ENCODE peak calls at places on chromosomes 16 and 17, in ten cellular contexts. One of them, this sample, is unnamed.

GRCh38 chr16:87406495-87407088 is 14.5 kb downstream of the MAP1LC3B start:
- DNase-seq in fibroblast of the aortic adventitia: no peak
- DNase-seq in BJ: no peak
- DNase-seq in fibroblast of mammary gland: no peak
- DNase-seq in stimulated activated CD4-positive, alpha-beta T cell treated with anti-CD3 and anti-CD28 coated beads, Interleukin-4, amount 100 ng/mL, for 24 hours: no peak
- DNase-seq in lung microvascular endothelial cell: no peak
- DNase-seq in SW480: peak; percentile 41
- DNase-seq in C1 segment of cervical spinal cord: no peak
- DNase-seq in AG09309: no peak
- DNase-seq in activated CD4-positive, alpha-beta T cell treated with anti-CD3 and anti-CD28 coated beads for 48 hours: no peak
- DNase-seq in this sample: no peak

GRCh38 chr16:84382396-84382795 is 14.1 kb downstream of the ATP2C2 start:
- DNase-seq in fibroblast of the aortic adventitia: no peak
- DNase-seq in BJ: no peak
- DNase-seq in fibroblast of mammary gland: no peak
- DNase-seq in stimulated activated CD4-positive, alpha-beta T cell treated with anti-CD3 and anti-CD28 coated beads, Interleukin-4, amount 100 ng/mL, for 24 hours: no peak
- DNase-seq in lung microvascular endothelial cell: no peak
- DNase-seq in SW480: no peak
- DNase-seq in C1 segment of cervical spinal cord: no peak
- DNase-seq in AG09309: no peak
- DNase-seq in activated CD4-positive, alpha-beta T cell treated with anti-CD3 and anti-CD28 coated beads for 48 hours: no peak
- DNase-seq in this sample: no peak

GRCh38 chr17:38798614-38799500 is 499 bp downstream of the PIP4K2B start:
- DNase-seq in fibroblast of the aortic adventitia: peak; percentile 42
- DNase-seq in BJ: no peak
- DNase-seq in fibroblast of mammary gland: peak; percentile 37
- DNase-seq in stimulated activated CD4-positive, alpha-beta T cell treated with anti-CD3 and anti-CD28 coated beads, Interleukin-4, amount 100 ng/mL, for 24 hours: peak; percentile 52
- DNase-seq in lung microvascular endothelial cell: peak; percentile 62
- DNase-seq in SW480: peak; percentile 52
- DNase-seq in C1 segment of cervical spinal cord: peak; percentile 71
- DNase-seq in AG09309: no peak
- DNase-seq in activated CD4-positive, alpha-beta T cell treated with anti-CD3 and anti-CD28 coated beads for 48 hours: peak; percentile 67
- DNase-seq in this sample: peak; percentile 46

GRCh38 chr17:13067629-13068303 is 49.9 kb upstream of the ELAC2 start:
- DNase-seq in fibroblast of the aortic adventitia: no peak
- DNase-seq in BJ: no peak
- DNase-seq in fibroblast of mammary gland: peak; percentile 15
- DNase-seq in stimulated activated CD4-positive, alpha-beta T cell treated with anti-CD3 and anti-CD28 coated beads, Interleukin-4, amount 100 ng/mL, for 24 hours: no peak
- DNase-seq in lung microvascular endothelial cell: no peak
- DNase-seq in SW480: no peak
- DNase-seq in C1 segment of cervical spinal cord: no peak
- DNase-seq in AG09309: no peak
- DNase-seq in activated CD4-positive, alpha-beta T cell treated with anti-CD3 and anti-CD28 coated beads for 48 hours: no peak
- DNase-seq in this sample: no peak

GRCh38 chr17:39208893-39209292 is 8.8 kb downstream of the RPL19 start:
- DNase-seq in fibroblast of the aortic adventitia: no peak
- DNase-seq in BJ: no peak
- DNase-seq in fibroblast of mammary gland: no peak
- DNase-seq in stimulated activated CD4-positive, alpha-beta T cell treated with anti-CD3 and anti-CD28 coated beads, Interleukin-4, amount 100 ng/mL, for 24 hours: no peak
- DNase-seq in lung microvascular endothelial cell: no peak
- DNase-seq in SW480: no peak
- DNase-seq in C1 segment of cervical spinal cord: no peak
- DNase-seq in AG09309: no peak
- DNase-seq in activated CD4-positive, alpha-beta T cell treated with anti-CD3 and anti-CD28 coated beads for 48 hours: peak; percentile 45
- DNase-seq in this sample: no peak

GRCh38 chr16:14043278-14043677 is 27.8 kb upstream of the MRTFB start:
- DNase-seq in fibroblast of the aortic adventitia: no peak
- DNase-seq in BJ: no peak
- DNase-seq in fibroblast of mammary gland: no peak
- DNase-seq in stimulated activated CD4-positive, alpha-beta T cell treated with anti-CD3 and anti-CD28 coated beads, Interleukin-4, amount 100 ng/mL, for 24 hours: no peak
- DNase-seq in lung microvascular endothelial cell: no peak
- DNase-seq in SW480: no peak
- DNase-seq in C1 segment of cervical spinal cord: no peak
- DNase-seq in AG09309: no peak
- DNase-seq in activated CD4-positive, alpha-beta T cell treated with anti-CD3 and anti-CD28 coated beads for 48 hours: no peak
- DNase-seq in this sample: no peak

GRCh38 chr16:50815382-50815781 is 73.5 kb downstream of the CYLD start:
- DNase-seq in fibroblast of the aortic adventitia: no peak
- DNase-seq in BJ: no peak
- DNase-seq in fibroblast of mammary gland: no peak
- DNase-seq in stimulated activated CD4-positive, alpha-beta T cell treated with anti-CD3 and anti-CD28 coated beads, Interleukin-4, amount 100 ng/mL, for 24 hours: no peak
- DNase-seq in lung microvascular endothelial cell: no peak
- DNase-seq in SW480: no peak
- DNase-seq in C1 segment of cervical spinal cord: no peak
- DNase-seq in AG09309: no peak
- DNase-seq in activated CD4-positive, alpha-beta T cell treated with anti-CD3 and anti-CD28 coated beads for 48 hours: no peak
- DNase-seq in this sample: no peak

GRCh38 chr17:21375757-21376584 is at the start of gene KCNJ12:
- DNase-seq in fibroblast of the aortic adventitia: no peak
- DNase-seq in BJ: no peak
- DNase-seq in fibroblast of mammary gland: no peak
- DNase-seq in stimulated activated CD4-positive, alpha-beta T cell treated with anti-CD3 and anti-CD28 coated beads, Interleukin-4, amount 100 ng/mL, for 24 hours: no peak
- DNase-seq in lung microvascular endothelial cell: peak; percentile 16
- DNase-seq in SW480: peak; percentile 49
- DNase-seq in C1 segment of cervical spinal cord: no peak
- DNase-seq in AG09309: no peak
- DNase-seq in activated CD4-positive, alpha-beta T cell treated with anti-CD3 and anti-CD28 coated beads for 48 hours: no peak
- DNase-seq in this sample: peak; percentile 39

GRCh38 chr16:80285089-80285488 is 255.7 kb upstream of the DYNLRB2 start:
- DNase-seq in fibroblast of the aortic adventitia: peak; percentile 25
- DNase-seq in BJ: peak; percentile 87
- DNase-seq in fibroblast of mammary gland: peak; percentile 75
- DNase-seq in stimulated activated CD4-positive, alpha-beta T cell treated with anti-CD3 and anti-CD28 coated beads, Interleukin-4, amount 100 ng/mL, for 24 hours: no peak
- DNase-seq in lung microvascular endothelial cell: peak; percentile 17
- DNase-seq in SW480: peak; percentile 30
- DNase-seq in C1 segment of cervical spinal cord: no peak
- DNase-seq in AG09309: no peak
- DNase-seq in activated CD4-positive, alpha-beta T cell treated with anti-CD3 and anti-CD28 coated beads for 48 hours: no peak
- DNase-seq in this sample: peak; percentile 82

GRCh38 chr17:83176272-83176955 is 97.0 kb downstream of the METRNL start:
- DNase-seq in fibroblast of the aortic adventitia: no peak
- DNase-seq in BJ: no peak
- DNase-seq in fibroblast of mammary gland: no peak
- DNase-seq in stimulated activated CD4-positive, alpha-beta T cell treated with anti-CD3 and anti-CD28 coated beads, Interleukin-4, amount 100 ng/mL, for 24 hours: peak; percentile 0
- DNase-seq in lung microvascular endothelial cell: no peak
- DNase-seq in SW480: no peak
- DNase-seq in C1 segment of cervical spinal cord: no peak
- DNase-seq in AG09309: no peak
- DNase-seq in activated CD4-positive, alpha-beta T cell treated with anti-CD3 and anti-CD28 coated beads for 48 hours: no peak
- DNase-seq in this sample: no peak

GRCh38 chr16:64121473-64121872 is 1000.4 kb downstream of the CDH11 start:
- DNase-seq in fibroblast of the aortic adventitia: no peak
- DNase-seq in BJ: peak; percentile 33
- DNase-seq in fibroblast of mammary gland: peak; percentile 80
- DNase-seq in stimulated activated CD4-positive, alpha-beta T cell treated with anti-CD3 and anti-CD28 coated beads, Interleukin-4, amount 100 ng/mL, for 24 hours: no peak
- DNase-seq in lung microvascular endothelial cell: no peak
- DNase-seq in SW480: peak; percentile 32
- DNase-seq in C1 segment of cervical spinal cord: no peak
- DNase-seq in AG09309: peak; percentile 82
- DNase-seq in activated CD4-positive, alpha-beta T cell treated with anti-CD3 and anti-CD28 coated beads for 48 hours: no peak
- DNase-seq in this sample: peak; percentile 11

GRCh38 chr16:12639044-12639443 is 164.6 kb downstream of the CPPED1 start:
- DNase-seq in fibroblast of the aortic adventitia: no peak
- DNase-seq in BJ: peak; percentile 6
- DNase-seq in fibroblast of mammary gland: peak; percentile 77
- DNase-seq in stimulated activated CD4-positive, alpha-beta T cell treated with anti-CD3 and anti-CD28 coated beads, Interleukin-4, amount 100 ng/mL, for 24 hours: no peak
- DNase-seq in lung microvascular endothelial cell: peak; percentile 16
- DNase-seq in SW480: no peak
- DNase-seq in C1 segment of cervical spinal cord: no peak
- DNase-seq in AG09309: peak; percentile 18
- DNase-seq in activated CD4-positive, alpha-beta T cell treated with anti-CD3 and anti-CD28 coated beads for 48 hours: no peak
- DNase-seq in this sample: peak; percentile 75

GRCh38 chr17:5667871-5668270 is 83.6 kb upstream of the NLRP1 start:
- DNase-seq in fibroblast of the aortic adventitia: no peak
- DNase-seq in BJ: no peak
- DNase-seq in fibroblast of mammary gland: peak; percentile 11
- DNase-seq in stimulated activated CD4-positive, alpha-beta T cell treated with anti-CD3 and anti-CD28 coated beads, Interleukin-4, amount 100 ng/mL, for 24 hours: no peak
- DNase-seq in lung microvascular endothelial cell: peak; percentile 24
- DNase-seq in SW480: peak; percentile 46
- DNase-seq in C1 segment of cervical spinal cord: no peak
- DNase-seq in AG09309: no peak
- DNase-seq in activated CD4-positive, alpha-beta T cell treated with anti-CD3 and anti-CD28 coated beads for 48 hours: no peak
- DNase-seq in this sample: peak; percentile 28

GRCh38 chr16:58614860-58615259 is 14.8 kb downstream of the CNOT1 start:
- DNase-seq in fibroblast of the aortic adventitia: no peak
- DNase-seq in BJ: no peak
- DNase-seq in fibroblast of mammary gland: no peak
- DNase-seq in stimulated activated CD4-positive, alpha-beta T cell treated with anti-CD3 and anti-CD28 coated beads, Interleukin-4, amount 100 ng/mL, for 24 hours: no peak
- DNase-seq in lung microvascular endothelial cell: no peak
- DNase-seq in SW480: no peak
- DNase-seq in C1 segment of cervical spinal cord: no peak
- DNase-seq in AG09309: no peak
- DNase-seq in activated CD4-positive, alpha-beta T cell treated with anti-CD3 and anti-CD28 coated beads for 48 hours: no peak
- DNase-seq in this sample: no peak

GRCh38 chr17:73293480-73293911 is 18.3 kb downstream of the CDC42EP4 start:
- DNase-seq in fibroblast of the aortic adventitia: peak; percentile 85
- DNase-seq in BJ: peak; percentile 70
- DNase-seq in fibroblast of mammary gland: peak; percentile 91
- DNase-seq in stimulated activated CD4-positive, alpha-beta T cell treated with anti-CD3 and anti-CD28 coated beads, Interleukin-4, amount 100 ng/mL, for 24 hours: no peak
- DNase-seq in lung microvascular endothelial cell: no peak
- DNase-seq in SW480: no peak
- DNase-seq in C1 segment of cervical spinal cord: no peak
- DNase-seq in AG09309: no peak
- DNase-seq in activated CD4-positive, alpha-beta T cell treated with anti-CD3 and anti-CD28 coated beads for 48 hours: no peak
- DNase-seq in this sample: peak; percentile 80

GRCh38 chr16:88681709-88682451 is 4.4 kb downstream of the SNAI3 start:
- DNase-seq in fibroblast of the aortic adventitia: no peak
- DNase-seq in BJ: no peak
- DNase-seq in fibroblast of mammary gland: no peak
- DNase-seq in stimulated activated CD4-positive, alpha-beta T cell treated with anti-CD3 and anti-CD28 coated beads, Interleukin-4, amount 100 ng/mL, for 24 hours: peak; percentile 77
- DNase-seq in lung microvascular endothelial cell: peak; percentile 33
- DNase-seq in SW480: no peak
- DNase-seq in C1 segment of cervical spinal cord: no peak
- DNase-seq in AG09309: no peak
- DNase-seq in activated CD4-positive, alpha-beta T cell treated with anti-CD3 and anti-CD28 coated beads for 48 hours: peak; percentile 87
- DNase-seq in this sample: no peak

GRCh38 chr16:83530293-83530692 is 277.5 kb upstream of the HSBP1 start:
- DNase-seq in fibroblast of the aortic adventitia: peak; percentile 34
- DNase-seq in BJ: peak; percentile 80
- DNase-seq in fibroblast of mammary gland: peak; percentile 60
- DNase-seq in stimulated activated CD4-positive, alpha-beta T cell treated with anti-CD3 and anti-CD28 coated beads, Interleukin-4, amount 100 ng/mL, for 24 hours: no peak
- DNase-seq in lung microvascular endothelial cell: no peak
- DNase-seq in SW480: no peak
- DNase-seq in C1 segment of cervical spinal cord: no peak
- DNase-seq in AG09309: peak; percentile 87
- DNase-seq in activated CD4-positive, alpha-beta T cell treated with anti-CD3 and anti-CD28 coated beads for 48 hours: no peak
- DNase-seq in this sample: peak; percentile 84

GRCh38 chr17:45231481-45232116 is 9.9 kb downstream of the FMNL1 start:
- DNase-seq in fibroblast of the aortic adventitia: no peak
- DNase-seq in BJ: no peak
- DNase-seq in fibroblast of mammary gland: no peak
- DNase-seq in stimulated activated CD4-positive, alpha-beta T cell treated with anti-CD3 and anti-CD28 coated beads, Interleukin-4, amount 100 ng/mL, for 24 hours: peak; percentile 33
- DNase-seq in lung microvascular endothelial cell: no peak
- DNase-seq in SW480: peak; percentile 50
- DNase-seq in C1 segment of cervical spinal cord: no peak
- DNase-seq in AG09309: no peak
- DNase-seq in activated CD4-positive, alpha-beta T cell treated with anti-CD3 and anti-CD28 coated beads for 48 hours: peak; percentile 45
- DNase-seq in this sample: no peak

GRCh38 chr16:8907096-8907495 is 24.9 kb downstream of the LITAFD start:
- DNase-seq in fibroblast of the aortic adventitia: no peak
- DNase-seq in BJ: no peak
- DNase-seq in fibroblast of mammary gland: no peak
- DNase-seq in stimulated activated CD4-positive, alpha-beta T cell treated with anti-CD3 and anti-CD28 coated beads, Interleukin-4, amount 100 ng/mL, for 24 hours: no peak
- DNase-seq in lung microvascular endothelial cell: no peak
- DNase-seq in SW480: no peak
- DNase-seq in C1 segment of cervical spinal cord: no peak
- DNase-seq in AG09309: no peak
- DNase-seq in activated CD4-positive, alpha-beta T cell treated with anti-CD3 and anti-CD28 coated beads for 48 hours: no peak
- DNase-seq in this sample: no peak

GRCh38 chr16:54921229-54921824 is 9.3 kb upstream of the IRX5 start:
- DNase-seq in fibroblast of the aortic adventitia: no peak
- DNase-seq in BJ: no peak
- DNase-seq in fibroblast of mammary gland: peak; percentile 74
- DNase-seq in stimulated activated CD4-positive, alpha-beta T cell treated with anti-CD3 and anti-CD28 coated beads, Interleukin-4, amount 100 ng/mL, for 24 hours: no peak
- DNase-seq in lung microvascular endothelial cell: no peak
- DNase-seq in SW480: no peak
- DNase-seq in C1 segment of cervical spinal cord: no peak
- DNase-seq in AG09309: no peak
- DNase-seq in activated CD4-positive, alpha-beta T cell treated with anti-CD3 and anti-CD28 coated beads for 48 hours: no peak
- DNase-seq in this sample: no peak

GRCh38 chr17:55454906-55455474 is 33.4 kb upstream of the MMD start:
- DNase-seq in fibroblast of the aortic adventitia: peak; percentile 69
- DNase-seq in BJ: peak; percentile 73
- DNase-seq in fibroblast of mammary gland: peak; percentile 98
- DNase-seq in stimulated activated CD4-positive, alpha-beta T cell treated with anti-CD3 and anti-CD28 coated beads, Interleukin-4, amount 100 ng/mL, for 24 hours: no peak
- DNase-seq in lung microvascular endothelial cell: no peak
- DNase-seq in SW480: no peak
- DNase-seq in C1 segment of cervical spinal cord: no peak
- DNase-seq in AG09309: peak; percentile 84
- DNase-seq in activated CD4-positive, alpha-beta T cell treated with anti-CD3 and anti-CD28 coated beads for 48 hours: no peak
- DNase-seq in this sample: peak; percentile 52

GRCh38 chr16:84924339-84925091 is 86.8 kb downstream of the ZDHHC7 start:
- DNase-seq in fibroblast of the aortic adventitia: no peak
- DNase-seq in BJ: no peak
- DNase-seq in fibroblast of mammary gland: peak; percentile 42
- DNase-seq in stimulated activated CD4-positive, alpha-beta T cell treated with anti-CD3 and anti-CD28 coated beads, Interleukin-4, amount 100 ng/mL, for 24 hours: no peak
- DNase-seq in lung microvascular endothelial cell: no peak
- DNase-seq in SW480: no peak
- DNase-seq in C1 segment of cervical spinal cord: no peak
- DNase-seq in AG09309: no peak
- DNase-seq in activated CD4-positive, alpha-beta T cell treated with anti-CD3 and anti-CD28 coated beads for 48 hours: no peak
- DNase-seq in this sample: no peak

GRCh38 chr16:68369697-68370096 is 58.9 kb downstream of the PRMT7 start:
- DNase-seq in fibroblast of the aortic adventitia: no peak
- DNase-seq in BJ: no peak
- DNase-seq in fibroblast of mammary gland: no peak
- DNase-seq in stimulated activated CD4-positive, alpha-beta T cell treated with anti-CD3 and anti-CD28 coated beads, Interleukin-4, amount 100 ng/mL, for 24 hours: peak; percentile 28
- DNase-seq in lung microvascular endothelial cell: no peak
- DNase-seq in SW480: peak; percentile 9
- DNase-seq in C1 segment of cervical spinal cord: no peak
- DNase-seq in AG09309: no peak
- DNase-seq in activated CD4-positive, alpha-beta T cell treated with anti-CD3 and anti-CD28 coated beads for 48 hours: peak; percentile 61
- DNase-seq in this sample: no peak

GRCh38 chr17:42878924-42879595 is 21.5 kb upstream of the G6PC1 start:
- DNase-seq in fibroblast of the aortic adventitia: no peak
- DNase-seq in BJ: no peak
- DNase-seq in fibroblast of mammary gland: no peak
- DNase-seq in stimulated activated CD4-positive, alpha-beta T cell treated with anti-CD3 and anti-CD28 coated beads, Interleukin-4, amount 100 ng/mL, for 24 hours: no peak
- DNase-seq in lung microvascular endothelial cell: no peak
- DNase-seq in SW480: no peak
- DNase-seq in C1 segment of cervical spinal cord: no peak
- DNase-seq in AG09309: no peak
- DNase-seq in activated CD4-positive, alpha-beta T cell treated with anti-CD3 and anti-CD28 coated beads for 48 hours: no peak
- DNase-seq in this sample: no peak

GRCh38 chr16:13909872-13910303 is 10.1 kb upstream of the ERCC4 start:
- DNase-seq in fibroblast of the aortic adventitia: peak; percentile 99
- DNase-seq in BJ: no peak
- DNase-seq in fibroblast of mammary gland: peak; percentile 47
- DNase-seq in stimulated activated CD4-positive, alpha-beta T cell treated with anti-CD3 and anti-CD28 coated beads, Interleukin-4, amount 100 ng/mL, for 24 hours: no peak
- DNase-seq in lung microvascular endothelial cell: no peak
- DNase-seq in SW480: peak; percentile 10
- DNase-seq in C1 segment of cervical spinal cord: no peak
- DNase-seq in AG09309: peak; percentile 35
- DNase-seq in activated CD4-positive, alpha-beta T cell treated with anti-CD3 and anti-CD28 coated beads for 48 hours: no peak
- DNase-seq in this sample: peak; percentile 53

GRCh38 chr16:67872631-67873434 is at the start of gene EDC4:
- DNase-seq in fibroblast of the aortic adventitia: peak; percentile 74
- DNase-seq in BJ: no peak
- DNase-seq in fibroblast of mammary gland: peak; percentile 73
- DNase-seq in stimulated activated CD4-positive, alpha-beta T cell treated with anti-CD3 and anti-CD28 coated beads, Interleukin-4, amount 100 ng/mL, for 24 hours: peak; percentile 88
- DNase-seq in lung microvascular endothelial cell: peak; percentile 89
- DNase-seq in SW480: peak; percentile 59
- DNase-seq in C1 segment of cervical spinal cord: peak; percentile 40
- DNase-seq in AG09309: no peak
- DNase-seq in activated CD4-positive, alpha-beta T cell treated with anti-CD3 and anti-CD28 coated beads for 48 hours: peak; percentile 92
- DNase-seq in this sample: peak; percentile 93

GRCh38 chr16:71883193-71883848 is 661 bp downstream of the ZNF821 start:
- DNase-seq in fibroblast of the aortic adventitia: peak; percentile 13
- DNase-seq in BJ: no peak
- DNase-seq in fibroblast of mammary gland: no peak
- DNase-seq in stimulated activated CD4-positive, alpha-beta T cell treated with anti-CD3 and anti-CD28 coated beads, Interleukin-4, amount 100 ng/mL, for 24 hours: peak; percentile 54
- DNase-seq in lung microvascular endothelial cell: peak; percentile 7
- DNase-seq in SW480: peak; percentile 50
- DNase-seq in C1 segment of cervical spinal cord: peak; percentile 54
- DNase-seq in AG09309: no peak
- DNase-seq in activated CD4-positive, alpha-beta T cell treated with anti-CD3 and anti-CD28 coated beads for 48 hours: peak; percentile 60
- DNase-seq in this sample: no peak

GRCh38 chr16:84795338-84796053 is 24.3 kb upstream of the CRISPLD2 start:
- DNase-seq in fibroblast of the aortic adventitia: peak; percentile 99
- DNase-seq in BJ: peak; percentile 89
- DNase-seq in fibroblast of mammary gland: peak; percentile 100
- DNase-seq in stimulated activated CD4-positive, alpha-beta T cell treated with anti-CD3 and anti-CD28 coated beads, Interleukin-4, amount 100 ng/mL, for 24 hours: no peak
- DNase-seq in lung microvascular endothelial cell: peak; percentile 86
- DNase-seq in SW480: no peak
- DNase-seq in C1 segment of cervical spinal cord: no peak
- DNase-seq in AG09309: peak; percentile 93
- DNase-seq in activated CD4-positive, alpha-beta T cell treated with anti-CD3 and anti-CD28 coated beads for 48 hours: no peak
- DNase-seq in this sample: peak; percentile 87